ENCODE peak calls at places on chromosomes 11 and 22, in nine cellular contexts. Y, M, N, T, C, X, G, Q and Z are unnamed samples.

GRCh38 chr11:1825039-1825740 is 9.6 kb upstream of the SYT8 start:
- DNase-seq in Y (peak), M (no peak), N (no peak), T (no peak), C (peak), X (no peak), G (no peak), Q (no peak), Z (no peak)

GRCh38 chr11:110362916-110363574 is 66.6 kb upstream of the RDX start:
- DNase-seq in Y (peak), M (peak), N (peak), T (no peak), C (peak), X (no peak), G (peak), Q (no peak), Z (no peak)

GRCh38 chr11:69699213-69699612 is 4.6 kb downstream of the FGF19 start:
- DNase-seq in Y (no peak), M (no peak), N (peak), T (no peak), C (no peak), X (no peak), G (peak), Q (no peak), Z (no peak)

GRCh38 chr22:19765477-19766234 is 5.1 kb downstream of the TBX1 start:
- DNase-seq in Y (no peak), M (no peak), N (peak), T (no peak), C (no peak), X (no peak), G (no peak), Q (no peak), Z (no peak)

GRCh38 chr11:105232021-105232420 is 92.5 kb upstream of the CARD18 start:
- DNase-seq in Y (no peak), M (no peak), N (no peak), T (no peak), C (no peak), X (no peak), G (no peak), Q (no peak), Z (no peak)

GRCh38 chr11:110951609-110952008 is 239.4 kb upstream of the ARHGAP20 start:
- DNase-seq in Y (no peak), M (no peak), N (no peak), T (no peak), C (no peak), X (no peak), G (no peak), Q (no peak), Z (no peak)

GRCh38 chr11:132718711-132719641 is 813.3 kb downstream of the OPCML start:
- DNase-seq in Y (peak), M (no peak), N (peak), T (peak), C (no peak), X (no peak), G (no peak), Q (no peak), Z (no peak)

GRCh38 chr11:3103076-3103475 is 45.9 kb upstream of the CARS1 start:
- DNase-seq in Y (no peak), M (no peak), N (no peak), T (no peak), C (no peak), X (no peak), G (no peak), Q (no peak), Z (no peak)

GRCh38 chr11:60842688-60843605 is 1.0 kb downstream of the CCDC86 start:
- DNase-seq in Y (no peak), M (no peak), N (no peak), T (peak), C (peak), X (no peak), G (no peak), Q (no peak), Z (no peak)

GRCh38 chr11:112294688-112295340 is 34.2 kb upstream of the PLET1 start:
- DNase-seq in Y (no peak), M (no peak), N (peak), T (no peak), C (no peak), X (no peak), G (no peak), Q (no peak), Z (no peak)

GRCh38 chr11:79179087-79179486 is 261.7 kb downstream of the TENM4 start:
- DNase-seq in Y (no peak), M (no peak), N (peak), T (no peak), C (no peak), X (no peak), G (no peak), Q (no peak), Z (no peak)

GRCh38 chr11:44634401-44635281 is 69.2 kb downstream of the CD82 start:
- DNase-seq in Y (peak), M (peak), N (peak), T (no peak), C (peak), X (no peak), G (no peak), Q (no peak), Z (no peak)

GRCh38 chr22:33114570-33114969 is 56.4 kb upstream of the SYN3 start:
- DNase-seq in Y (no peak), M (no peak), N (peak), T (no peak), C (no peak), X (no peak), G (no peak), Q (no peak), Z (no peak)

GRCh38 chr11:120554771-120555432 is 43.4 kb downstream of the GRIK4 start:
- DNase-seq in Y (peak), M (no peak), N (peak), T (no peak), C (no peak), X (no peak), G (no peak), Q (no peak), Z (no peak)

GRCh38 chr11:69320326-69320725 is 26.4 kb downstream of the MYEOV start:
- DNase-seq in Y (no peak), M (peak), N (peak), T (no peak), C (peak), X (no peak), G (no peak), Q (no peak), Z (no peak)

GRCh38 chr11:104783241-104783640 is 115.0 kb downstream of the CASP12 start:
- DNase-seq in Y (no peak), M (no peak), N (peak), T (no peak), C (no peak), X (no peak), G (no peak), Q (no peak), Z (no peak)

GRCh38 chr22:43227231-43227630 is 40.3 kb upstream of the TTLL12 start:
- DNase-seq in Y (peak), M (no peak), N (no peak), T (no peak), C (no peak), X (no peak), G (no peak), Q (no peak), Z (no peak)

GRCh38 chr11:67027483-67027930 is 4.6 kb downstream of the SYT12 start:
- DNase-seq in Y (no peak), M (no peak), N (no peak), T (no peak), C (no peak), X (no peak), G (no peak), Q (no peak), Z (no peak)

GRCh38 chr22:46934746-46935491 is 172.5 kb downstream of the TBC1D22A start:
- DNase-seq in Y (peak), M (peak), N (peak), T (peak), C (peak), X (peak), G (no peak), Q (no peak), Z (no peak)

GRCh38 chr22:23315341-23315917 is 135.1 kb downstream of the BCR start:
- DNase-seq in Y (peak), M (peak), N (peak), T (peak), C (peak), X (peak), G (peak), Q (peak), Z (no peak)

GRCh38 chr11:27694992-27695391 is 5.3 kb downstream of the BDNF start:
- DNase-seq in Y (no peak), M (no peak), N (peak), T (no peak), C (peak), X (no peak), G (no peak), Q (no peak), Z (no peak)

GRCh38 chr22:36143956-36144355 is 16.6 kb downstream of the APOL3 start:
- DNase-seq in Y (no peak), M (no peak), N (no peak), T (no peak), C (no peak), X (no peak), G (no peak), Q (no peak), Z (no peak)

GRCh38 chr22:42160830-42161696 is 30.5 kb upstream of the CYP2D6 start:
- DNase-seq in Y (no peak), M (no peak), N (no peak), T (no peak), C (no peak), X (no peak), G (no peak), Q (no peak), Z (no peak)